ENCODE peak calls at places on chromosome 15, in seven cellular contexts. One of them, this sample, is unnamed.

GRCh38 chr15:60228096-60228495 is 169.7 kb downstream of the ANXA2 start:
- DNase-seq in SK-N-SH: no peak
- DNase-seq in GM12892: no peak
- DNase-seq in K562: peak
- DNase-seq in H1: no peak
- DNase-seq in GM12878: no peak
- DNase-seq in HepG2: no peak
- DNase-seq in this sample: no peak

GRCh38 chr15:96585634-96586386 is 255.3 kb downstream of the NR2F2 start:
- DNase-seq in SK-N-SH: peak
- DNase-seq in GM12892: no peak
- DNase-seq in K562: peak
- DNase-seq in H1: no peak
- DNase-seq in GM12878: no peak
- DNase-seq in HepG2: no peak
- DNase-seq in this sample: no peak

GRCh38 chr15:45550436-45550835 is 27.9 kb upstream of the SLC30A4 start:
- DNase-seq in SK-N-SH: no peak
- DNase-seq in GM12892: no peak
- DNase-seq in K562: no peak
- DNase-seq in H1: no peak
- DNase-seq in GM12878: no peak
- DNase-seq in HepG2: no peak
- DNase-seq in this sample: no peak

GRCh38 chr15:22979699-22980188 is 424 bp downstream of the CYFIP1 start:
- DNase-seq in SK-N-SH: peak
- DNase-seq in GM12892: peak
- DNase-seq in K562: peak
- DNase-seq in H1: peak
- DNase-seq in GM12878: no peak
- DNase-seq in HepG2: no peak
- DNase-seq in this sample: no peak

GRCh38 chr15:56390739-56391267 is 25.6 kb downstream of the TEX9 start:
- DNase-seq in SK-N-SH: no peak
- DNase-seq in GM12892: no peak
- DNase-seq in K562: no peak
- DNase-seq in H1: no peak
- DNase-seq in GM12878: no peak
- DNase-seq in HepG2: no peak
- DNase-seq in this sample: no peak

GRCh38 chr15:90219421-90220141 is 14.2 kb downstream of the CIB1 start:
- DNase-seq in SK-N-SH: peak
- DNase-seq in GM12892: peak
- DNase-seq in K562: peak
- DNase-seq in H1: peak
- DNase-seq in GM12878: no peak
- DNase-seq in HepG2: no peak
- DNase-seq in this sample: peak

GRCh38 chr15:95883064-95883463 is 447.4 kb upstream of the NR2F2 start:
- DNase-seq in SK-N-SH: no peak
- DNase-seq in GM12892: no peak
- DNase-seq in K562: peak
- DNase-seq in H1: peak
- DNase-seq in GM12878: no peak
- DNase-seq in HepG2: no peak
- DNase-seq in this sample: no peak

GRCh38 chr15:96132126-96132525 is 198.4 kb upstream of the NR2F2 start:
- DNase-seq in SK-N-SH: no peak
- DNase-seq in GM12892: no peak
- DNase-seq in K562: no peak
- DNase-seq in H1: no peak
- DNase-seq in GM12878: no peak
- DNase-seq in HepG2: no peak
- DNase-seq in this sample: no peak

GRCh38 chr15:42605281-42605744 is 29.9 kb downstream of the STARD9 start:
- DNase-seq in SK-N-SH: peak
- DNase-seq in GM12892: no peak
- DNase-seq in K562: no peak
- DNase-seq in H1: no peak
- DNase-seq in GM12878: peak
- DNase-seq in HepG2: no peak
- DNase-seq in this sample: no peak

GRCh38 chr15:42608110-42608531 is 32.7 kb downstream of the STARD9 start:
- DNase-seq in SK-N-SH: no peak
- DNase-seq in GM12892: no peak
- DNase-seq in K562: peak
- DNase-seq in H1: no peak
- DNase-seq in GM12878: peak
- DNase-seq in HepG2: no peak
- DNase-seq in this sample: no peak

GRCh38 chr15:42602501-42602900 is 27.1 kb downstream of the STARD9 start:
- DNase-seq in SK-N-SH: no peak
- DNase-seq in GM12892: no peak
- DNase-seq in K562: peak
- DNase-seq in H1: no peak
- DNase-seq in GM12878: no peak
- DNase-seq in HepG2: peak
- DNase-seq in this sample: no peak

GRCh38 chr15:42608767-42609488 is 33.5 kb downstream of the STARD9 start:
- DNase-seq in SK-N-SH: no peak
- DNase-seq in GM12892: no peak
- DNase-seq in K562: no peak
- DNase-seq in H1: no peak
- DNase-seq in GM12878: no peak
- DNase-seq in HepG2: no peak
- DNase-seq in this sample: no peak

DNA sequence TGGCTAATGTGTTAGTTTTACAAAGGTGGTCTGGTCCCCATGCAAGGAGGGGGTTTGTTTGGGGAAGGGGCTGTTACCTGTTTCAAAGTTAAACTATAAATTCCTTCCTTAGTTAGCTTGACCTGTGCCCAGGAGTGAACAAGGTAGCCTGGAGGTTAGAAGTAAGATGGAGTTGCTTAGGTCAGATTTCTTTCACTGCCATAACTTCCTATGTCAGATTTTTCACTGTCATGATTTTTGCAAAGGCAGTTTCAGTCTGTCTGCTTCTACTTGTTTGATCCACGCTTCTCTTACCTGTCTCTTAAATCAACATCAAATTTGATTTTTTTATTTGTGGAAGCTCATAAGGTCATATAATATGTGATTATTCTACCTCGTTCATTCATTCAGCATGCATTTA is 28.6 kb downstream of the STARD9 start:
- DNase-seq in SK-N-SH: no peak
- DNase-seq in GM12892: no peak
- DNase-seq in K562: no peak
- DNase-seq in H1: no peak
- DNase-seq in GM12878: no peak
- DNase-seq in HepG2: no peak
- DNase-seq in this sample: no peak
- TF ChIP-seq TAF1 in SK-N-SH: no peak
- TF ChIP-seq TAF1 in GM12892: no peak
- TF ChIP-seq TAF1 in K562: no peak
- TF ChIP-seq TAF1 in H1: no peak
- TF ChIP-seq TAF1 in GM12878: no peak
- TF ChIP-seq TAF1 in HepG2: no peak
- TF ChIP-seq TAF1 in this sample: no peak

DNA sequence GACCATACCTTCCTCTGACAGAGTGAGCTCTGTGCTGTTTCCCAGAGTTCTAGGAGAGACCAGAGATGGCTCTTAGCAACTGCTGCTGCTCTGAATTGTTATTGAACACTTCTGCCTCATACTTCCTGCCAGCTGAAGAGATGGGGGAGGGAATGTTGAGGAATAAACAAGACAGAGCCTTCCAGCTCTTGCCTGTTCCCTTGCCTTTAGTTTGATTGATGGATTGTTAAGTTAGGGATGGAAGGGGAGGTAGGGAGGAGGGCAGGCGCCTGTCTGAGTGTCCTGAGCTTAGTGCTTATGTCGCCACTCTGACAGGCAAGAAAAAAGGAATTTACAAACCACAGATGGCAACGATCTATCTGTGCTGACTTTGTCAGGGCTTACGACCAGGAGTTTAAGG is 42.8 kb downstream of the ZNF609 start:
- DNase-seq in SK-N-SH: no peak
- DNase-seq in GM12892: no peak
- DNase-seq in K562: no peak
- DNase-seq in H1: no peak
- DNase-seq in GM12878: no peak
- DNase-seq in HepG2: no peak
- DNase-seq in this sample: no peak
- TF ChIP-seq POLR2AphosphoS5 in SK-N-SH: no peak
- TF ChIP-seq POLR2AphosphoS5 in GM12892: no peak
- TF ChIP-seq POLR2AphosphoS5 in K562: no peak
- TF ChIP-seq POLR2AphosphoS5 in H1: no peak
- TF ChIP-seq POLR2AphosphoS5 in GM12878: no peak
- TF ChIP-seq POLR2AphosphoS5 in HepG2: no peak
- TF ChIP-seq POLR2AphosphoS5 in this sample: no peak

GRCh38 chr15:73996939-73997338 is 2.4 kb downstream of the PML start:
- DNase-seq in SK-N-SH: no peak
- DNase-seq in GM12892: no peak
- DNase-seq in K562: peak
- DNase-seq in H1: no peak
- DNase-seq in GM12878: no peak
- DNase-seq in HepG2: no peak
- DNase-seq in this sample: no peak
- TF ChIP-seq TAF1 in SK-N-SH: no peak
- TF ChIP-seq TAF1 in GM12892: no peak
- TF ChIP-seq TAF1 in K562: no peak
- TF ChIP-seq TAF1 in H1: no peak
- TF ChIP-seq TAF1 in GM12878: no peak
- TF ChIP-seq TAF1 in HepG2: no peak
- TF ChIP-seq TAF1 in this sample: no peak

DNA sequence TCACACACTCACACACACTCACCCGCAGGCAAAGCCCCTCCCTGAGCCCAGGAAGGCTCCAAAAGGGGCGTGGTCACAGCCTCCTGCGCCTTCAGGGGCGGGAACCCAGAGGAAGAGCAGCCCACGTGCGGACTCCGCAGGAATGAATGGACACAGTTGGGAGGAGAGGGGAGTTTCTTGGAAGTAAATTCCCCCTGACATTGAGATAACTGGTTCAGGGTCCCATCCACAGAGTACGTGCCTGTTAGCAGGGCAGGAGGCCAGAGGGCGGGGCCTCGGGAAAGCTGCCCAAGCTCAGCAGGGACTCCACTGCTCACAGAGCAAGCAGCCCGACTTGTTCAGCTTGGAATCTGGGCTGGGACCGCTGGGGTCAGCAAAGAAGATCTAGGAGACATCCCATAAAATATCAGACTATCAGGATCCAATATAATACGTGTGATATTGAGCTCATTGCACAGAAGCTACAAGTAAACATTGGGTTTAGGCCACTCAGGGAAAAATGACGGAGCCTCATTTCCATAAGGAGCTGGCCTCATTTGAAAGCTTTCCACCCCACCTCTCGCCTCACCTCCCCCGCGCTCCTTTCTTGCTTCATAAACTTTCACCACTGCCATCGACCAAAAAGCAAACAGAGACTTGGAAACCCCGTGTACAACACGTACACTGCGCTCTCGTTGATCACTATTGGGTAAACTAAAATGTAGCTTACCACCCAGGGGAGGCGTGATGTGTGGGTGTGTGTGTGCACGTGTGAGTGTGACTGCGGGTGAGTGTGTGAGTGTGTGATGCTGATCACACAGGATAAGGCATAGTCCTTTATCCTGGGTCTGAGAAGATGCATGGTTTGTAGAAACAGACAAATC is 36.0 kb downstream of the TM2D3 start:
- DNase-seq in SK-N-SH: no peak
- DNase-seq in GM12892: no peak
- DNase-seq in K562: peak
- DNase-seq in H1: peak
- DNase-seq in GM12878: no peak
- DNase-seq in HepG2: peak
- DNase-seq in this sample: no peak
- TF ChIP-seq POLR2AphosphoS5 in SK-N-SH: no peak
- TF ChIP-seq POLR2AphosphoS5 in GM12892: no peak
- TF ChIP-seq POLR2AphosphoS5 in K562: no peak
- TF ChIP-seq POLR2AphosphoS5 in H1: no peak
- TF ChIP-seq POLR2AphosphoS5 in GM12878: no peak
- TF ChIP-seq POLR2AphosphoS5 in HepG2: no peak
- TF ChIP-seq POLR2AphosphoS5 in this sample: no peak

DNA sequence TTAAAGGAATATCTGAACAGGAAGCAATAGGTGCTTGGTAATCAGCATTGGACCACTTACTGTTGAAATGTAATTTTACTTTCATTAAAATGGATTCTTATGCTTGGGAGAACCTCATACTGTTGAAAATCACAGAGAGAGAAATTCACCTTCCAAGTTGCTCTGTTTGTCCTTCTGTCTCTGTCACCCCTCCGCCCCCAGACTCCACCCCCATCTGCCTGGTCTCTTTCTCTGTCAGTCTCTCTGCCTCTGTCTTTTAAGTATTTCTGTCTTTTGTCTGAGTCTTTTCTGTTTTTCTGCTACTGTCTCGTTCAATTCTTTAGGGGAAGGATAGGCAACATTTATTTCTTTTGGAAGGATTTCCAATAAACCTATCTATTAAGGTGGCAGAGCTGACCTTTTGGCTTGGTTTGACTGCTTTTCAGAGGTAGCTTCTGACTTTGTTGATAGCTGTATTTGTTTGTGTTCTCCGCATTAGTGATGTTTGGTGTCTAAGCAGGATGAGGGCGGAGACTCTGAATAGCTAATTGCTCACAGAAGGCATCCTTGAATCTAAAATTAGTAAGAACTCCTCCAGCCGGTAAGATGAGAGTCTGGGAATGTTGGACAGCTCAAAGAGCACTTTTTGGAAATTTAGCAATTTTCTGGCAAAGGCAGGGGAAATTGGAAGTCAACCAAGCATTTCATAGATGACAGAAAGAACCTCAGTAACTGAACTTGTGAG is 174.2 kb downstream of the KLHL25 start:
- DNase-seq in SK-N-SH: no peak
- DNase-seq in GM12892: no peak
- DNase-seq in K562: no peak
- DNase-seq in H1: no peak
- DNase-seq in GM12878: no peak
- DNase-seq in HepG2: no peak
- DNase-seq in this sample: no peak
- TF ChIP-seq TAF1 in SK-N-SH: no peak
- TF ChIP-seq TAF1 in GM12892: no peak
- TF ChIP-seq TAF1 in K562: no peak
- TF ChIP-seq TAF1 in H1: no peak
- TF ChIP-seq TAF1 in GM12878: no peak
- TF ChIP-seq TAF1 in HepG2: no peak
- TF ChIP-seq TAF1 in this sample: no peak